ENCODE peak calls at places on chromosomes 1 and 21, in ten cellular contexts. F is activated naive CD4-positive, alpha-beta T cell; E is G401; Y is NCI-H1092; U is K562; G is progenitor cell of endocrine pancreas; S is AG10803; M is kidney glomerular epithelial cell; Z is fibroblast of mammary gland; I is GM23338. D is an unnamed sample.

GRCh38 chr1:31095298-31095981 is 29.9 kb upstream of the PUM1 start:
- DNase-seq in M (no peak), E (no peak), U (no peak), Z (peak; percentile 67), S (peak; percentile 86), F (no peak), I (no peak), Y (no peak), G (no peak), D (no peak)

GRCh38 chr1:229665912-229666558 is 40.0 kb downstream of the URB2 start:
- DNase-seq in E (no peak), U (no peak), Y (no peak), M (no peak), G (no peak), Z (no peak), S (no peak), I (no peak), F (no peak), D (no peak)

GRCh38 chr1:179786815-179787736 is 44.0 kb downstream of the FAM163A start:
- DNase-seq in M (no peak), Z (no peak), E (no peak), G (no peak), I (no peak), S (no peak), U (no peak), Y (peak; percentile 91), F (no peak), D (no peak)

GRCh38 chr1:33128781-33129180 is 47.8 kb downstream of the AZIN2 start:
- DNase-seq in U (no peak), G (no peak), F (no peak), M (no peak), Y (no peak), I (no peak), S (no peak), Z (no peak), E (no peak), D (no peak)

GRCh38 chr1:12230549-12231275 is 882 bp downstream of the VPS13D start:
- DNase-seq in F (no peak), Y (no peak), E (peak; percentile 26), S (peak; percentile 36), M (no peak), I (peak; percentile 56), G (peak; percentile 18), U (peak; percentile 72), Z (no peak), D (peak; percentile 42)

GRCh38 chr1:162405800-162406199 is 6.1 kb downstream of the SH2D1B start:
- DNase-seq in I (no peak), S (no peak), G (no peak), F (no peak), U (no peak), M (no peak), Y (no peak), Z (no peak), E (no peak), D (no peak)

GRCh38 chr1:233394860-233395717 is 67.6 kb downstream of the MAP3K21 start:
- DNase-seq in Y (peak; percentile 53), I (peak; percentile 82), S (peak; percentile 58), Z (peak; percentile 64), M (peak; percentile 67), E (peak; percentile 88), U (peak; percentile 47), G (no peak), F (no peak), D (peak; percentile 23)

GRCh38 chr1:243851765-243852164 is 1.7 kb upstream of the AKT3 start:
- DNase-seq in Z (no peak), Y (no peak), U (no peak), E (no peak), I (no peak), M (no peak), F (no peak), S (no peak), G (no peak), D (no peak)

GRCh38 chr21:15592271-15592860 is 137.4 kb upstream of the USP25 start:
- DNase-seq in Z (peak; percentile 64), F (no peak), U (no peak), S (peak; percentile 47), Y (peak; percentile 10), G (no peak), I (peak; percentile 35), E (peak; percentile 62), M (peak; percentile 40), D (peak; percentile 3)

GRCh38 chr1:37817481-37817880 is 9.5 kb upstream of the YRDC start:
- DNase-seq in G (no peak), Y (no peak), I (peak; percentile 60), F (no peak), S (no peak), M (no peak), Z (peak; percentile 53), U (no peak), E (no peak), D (no peak)

GRCh38 chr1:25990702-25991395 is 7.0 kb downstream of the PAFAH2 start:
- DNase-seq in I (no peak), G (no peak), M (no peak), F (no peak), E (no peak), S (no peak), U (no peak), Z (no peak), Y (no peak), D (no peak)

GRCh38 chr21:41361786-41362604 is at the start of gene MX2:
- DNase-seq in E (no peak), U (no peak), M (no peak), S (peak; percentile 92), Y (no peak), G (no peak), F (no peak), I (no peak), Z (peak; percentile 93), D (no peak)

GRCh38 chr1:119626841-119627240 is 21.2 kb downstream of the ZNF697 start:
- DNase-seq in I (no peak), U (no peak), Y (no peak), M (no peak), F (no peak), Z (peak; percentile 80), G (no peak), S (peak; percentile 34), E (no peak), D (no peak)

GRCh38 chr1:63966016-63966415 is 192.2 kb downstream of the ROR1 start:
- DNase-seq in M (no peak), I (no peak), U (no peak), Z (no peak), E (peak; percentile 78), G (no peak), Y (no peak), F (no peak), S (no peak), D (no peak)

GRCh38 chr1:10537082-10537766 is 62.5 kb downstream of the PEX14 start:
- DNase-seq in I (no peak), U (no peak), M (no peak), F (no peak), Z (no peak), E (no peak), G (no peak), S (no peak), Y (peak; percentile 95), D (peak; percentile 74)

GRCh38 chr1:60913039-60913438 is 169.3 kb upstream of the NFIA start:
- DNase-seq in G (no peak), M (no peak), F (no peak), E (no peak), S (no peak), Y (no peak), U (no peak), Z (no peak), I (no peak), D (no peak)

GRCh38 chr1:168266644-168267186 is 14.0 kb upstream of the TBX19 start:
- DNase-seq in I (no peak), G (no peak), S (no peak), F (no peak), Y (no peak), U (no peak), Z (peak; percentile 66), M (no peak), E (no peak), D (no peak)

GRCh38 chr1:24027838-24028468 is 47.8 kb upstream of the SRSF10 start:
- DNase-seq in E (peak; percentile 29), I (peak; percentile 30), M (peak; percentile 49), F (no peak), S (peak; percentile 69), U (no peak), G (no peak), Y (no peak), Z (peak; percentile 72), D (no peak)

GRCh38 chr1:58783090-58783992 is 506 bp downstream of the JUN start:
- DNase-seq in G (peak; percentile 41), F (peak; percentile 46), I (peak; percentile 54), M (peak; percentile 41), Z (peak; percentile 34), U (peak; percentile 44), Y (no peak), S (peak; percentile 59), E (peak; percentile 57), D (no peak)

GRCh38 chr1:228938248-228938891 is 203.1 kb downstream of the RHOU start:
- DNase-seq in Y (peak; percentile 11), I (no peak), M (no peak), U (no peak), F (no peak), S (no peak), G (no peak), Z (no peak), E (peak; percentile 6), D (no peak)

GRCh38 chr1:3983181-3983580 is 83.1 kb upstream of the C1orf174 start:
- DNase-seq in G (no peak), M (no peak), E (no peak), U (no peak), F (no peak), Y (no peak), Z (no peak), I (no peak), S (no peak), D (no peak)

GRCh38 chr1:51567653-51568052 is 48.6 kb upstream of the EPS15 start:
- DNase-seq in E (no peak), G (no peak), Z (peak; percentile 98), I (no peak), M (peak; percentile 22), S (peak; percentile 96), U (no peak), Y (no peak), F (no peak), D (no peak)

GRCh38 chr1:90405726-90406125 is 311.4 kb downstream of the BARHL2 start:
- DNase-seq in I (no peak), E (no peak), F (no peak), M (no peak), G (no peak), Z (no peak), S (no peak), Y (no peak), U (no peak), D (no peak)

GRCh38 chr1:203480084-203480483 is 4.5 kb downstream of the PRELP start:
- DNase-seq in U (no peak), E (no peak), F (no peak), G (no peak), Y (no peak), S (peak; percentile 87), Z (peak; percentile 65), M (no peak), I (no peak), D (no peak)

GRCh38 chr1:29590583-29591555 is 354.5 kb downstream of the PTPRU start:
- DNase-seq in F (no peak), G (no peak), E (no peak), S (no peak), Z (peak; percentile 11), M (peak; percentile 85), U (no peak), I (no peak), Y (no peak), D (no peak)

GRCh38 chr1:201602413-201603265 is 63.7 kb downstream of the NAV1 start:
- DNase-seq in I (no peak), F (no peak), G (no peak), Y (no peak), M (peak; percentile 93), S (peak; percentile 94), U (no peak), E (no peak), Z (peak; percentile 94), D (no peak)

GRCh38 chr1:225426395-225427248 is 1.2 kb downstream of the LBR start:
- DNase-seq in M (peak; percentile 53), E (peak; percentile 21), G (no peak), I (peak; percentile 57), Y (peak; percentile 55), F (no peak), S (peak; percentile 31), U (no peak), Z (peak; percentile 42), D (no peak)